ENCODE peak calls at places on chromosomes 4 and X, in six cellular contexts. One of them, this sample, is unnamed.

GRCh38 chr4:1623390-1623789 is 60.7 kb downstream of the FAM53A start:
- DNase-seq in heart left ventricle: no peak
- DNase-seq in breast epithelium: no peak
- DNase-seq in A549: no peak
- DNase-seq in effector memory CD4-positive, alpha-beta T cell: no peak
- DNase-seq in AG09309: no peak
- DNase-seq in this sample: no peak

GRCh38 chrX:103941201-103941975 is 21.0 kb upstream of the TMSB15B start:
- DNase-seq in heart left ventricle: no peak
- DNase-seq in effector memory CD4-positive, alpha-beta T cell: no peak
- DNase-seq in AG09309: peak; percentile 4
- DNase-seq in breast epithelium: no peak
- DNase-seq in A549: peak; percentile 19
- DNase-seq in this sample: no peak

GRCh38 chrX:63128509-63128908 is 222.6 kb downstream of the SPIN4 start:
- DNase-seq in effector memory CD4-positive, alpha-beta T cell: no peak
- DNase-seq in AG09309: no peak
- DNase-seq in A549: no peak
- DNase-seq in heart left ventricle: no peak
- DNase-seq in breast epithelium: no peak
- DNase-seq in this sample: no peak

GRCh38 chr4:7364979-7365378 is 69.8 kb downstream of the PSAPL1 start:
- DNase-seq in A549: no peak
- DNase-seq in heart left ventricle: no peak
- DNase-seq in effector memory CD4-positive, alpha-beta T cell: no peak
- DNase-seq in breast epithelium: no peak
- DNase-seq in AG09309: no peak
- DNase-seq in this sample: no peak

GRCh38 chr4:184825394-184826314 is at the start of gene ACSL1:
- DNase-seq in breast epithelium: peak; percentile 70
- DNase-seq in effector memory CD4-positive, alpha-beta T cell: peak; percentile 71
- DNase-seq in heart left ventricle: peak; percentile 92
- DNase-seq in A549: peak; percentile 41
- DNase-seq in AG09309: no peak
- DNase-seq in this sample: peak; percentile 87

GRCh38 chr4:7771056-7771455 is 168.6 kb downstream of the AFAP1 start:
- DNase-seq in AG09309: no peak
- DNase-seq in effector memory CD4-positive, alpha-beta T cell: no peak
- DNase-seq in A549: no peak
- DNase-seq in breast epithelium: no peak
- DNase-seq in heart left ventricle: no peak
- DNase-seq in this sample: no peak

GRCh38 chr4:124641715-124642380 is 70.7 kb downstream of the ANKRD50 start:
- DNase-seq in A549: peak; percentile 2
- DNase-seq in AG09309: peak; percentile 47
- DNase-seq in heart left ventricle: no peak
- DNase-seq in breast epithelium: no peak
- DNase-seq in effector memory CD4-positive, alpha-beta T cell: no peak
- DNase-seq in this sample: no peak

GRCh38 chrX:64151911-64152310 is 53.6 kb downstream of the AMER1 start:
- DNase-seq in heart left ventricle: no peak
- DNase-seq in A549: no peak
- DNase-seq in breast epithelium: no peak
- DNase-seq in AG09309: no peak
- DNase-seq in effector memory CD4-positive, alpha-beta T cell: no peak
- DNase-seq in this sample: no peak

GRCh38 chr4:7522452-7522851 is 87.7 kb upstream of the PSAPL1 start:
- DNase-seq in AG09309: no peak
- DNase-seq in effector memory CD4-positive, alpha-beta T cell: no peak
- DNase-seq in breast epithelium: no peak
- DNase-seq in heart left ventricle: no peak
- DNase-seq in A549: no peak
- DNase-seq in this sample: no peak

GRCh38 chr4:179843370-179843769 is 2399.8 kb upstream of the TENM3 start:
- DNase-seq in breast epithelium: no peak
- DNase-seq in effector memory CD4-positive, alpha-beta T cell: no peak
- DNase-seq in A549: no peak
- DNase-seq in AG09309: no peak
- DNase-seq in heart left ventricle: no peak
- DNase-seq in this sample: no peak

GRCh38 chrX:70219938-70220764 is 14.3 kb upstream of the AWAT1 start:
- DNase-seq in breast epithelium: peak; percentile 52
- DNase-seq in AG09309: no peak
- DNase-seq in effector memory CD4-positive, alpha-beta T cell: no peak
- DNase-seq in heart left ventricle: no peak
- DNase-seq in A549: peak; percentile 64
- DNase-seq in this sample: no peak

GRCh38 chr4:56048621-56049427 is 100.1 kb downstream of the CEP135 start:
- DNase-seq in heart left ventricle: peak; percentile 25
- DNase-seq in AG09309: peak; percentile 1
- DNase-seq in A549: peak; percentile 27
- DNase-seq in effector memory CD4-positive, alpha-beta T cell: peak; percentile 1
- DNase-seq in breast epithelium: no peak
- DNase-seq in this sample: no peak

GRCh38 chrX:142616636-142617035 is 409.1 kb upstream of the SPANXN4 start:
- DNase-seq in breast epithelium: no peak
- DNase-seq in effector memory CD4-positive, alpha-beta T cell: no peak
- DNase-seq in heart left ventricle: no peak
- DNase-seq in A549: no peak
- DNase-seq in AG09309: no peak
- DNase-seq in this sample: no peak

GRCh38 chrX:102044496-102044895 is 81.0 kb upstream of the TCEAL2 start:
- DNase-seq in effector memory CD4-positive, alpha-beta T cell: no peak
- DNase-seq in breast epithelium: no peak
- DNase-seq in heart left ventricle: no peak
- DNase-seq in A549: no peak
- DNase-seq in AG09309: no peak
- DNase-seq in this sample: no peak

GRCh38 chr4:182975806-182976205 is 58.6 kb upstream of the DCTD start:
- DNase-seq in A549: peak; percentile 30
- DNase-seq in heart left ventricle: no peak
- DNase-seq in AG09309: peak; percentile 67
- DNase-seq in breast epithelium: no peak
- DNase-seq in effector memory CD4-positive, alpha-beta T cell: no peak
- DNase-seq in this sample: no peak

GRCh38 chr4:7204656-7205387 is 12.5 kb downstream of the SORCS2 start:
- DNase-seq in A549: no peak
- DNase-seq in heart left ventricle: no peak
- DNase-seq in breast epithelium: no peak
- DNase-seq in effector memory CD4-positive, alpha-beta T cell: no peak
- DNase-seq in AG09309: no peak
- DNase-seq in this sample: no peak

DNA sequence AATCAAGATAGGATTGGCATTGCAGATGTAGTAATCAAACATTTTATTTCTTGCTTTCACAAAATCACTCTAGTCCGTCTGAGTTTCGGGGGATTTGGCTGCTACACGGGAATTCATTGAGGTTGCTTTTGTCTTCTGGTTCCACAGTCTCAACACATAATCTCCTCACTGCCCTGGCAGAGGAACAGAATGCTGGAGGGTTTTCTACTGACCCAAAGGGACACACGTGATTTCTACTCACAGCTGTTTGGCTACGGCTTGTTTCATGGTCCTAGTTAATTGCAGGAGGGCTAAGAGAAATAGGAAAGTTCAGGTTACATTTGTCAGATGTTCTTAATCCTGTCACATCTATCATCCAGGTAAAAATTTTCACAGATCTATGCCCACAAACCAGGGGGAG is 1811.6 kb downstream of the ARAP2 start:
- DNase-seq in breast epithelium: no peak
- DNase-seq in AG09309: no peak
- DNase-seq in effector memory CD4-positive, alpha-beta T cell: no peak
- DNase-seq in A549: no peak
- DNase-seq in heart left ventricle: no peak
- DNase-seq in this sample: no peak
- H3K4me3 ChIP-seq in breast epithelium: no peak overlapping the region
- H3K4me3 ChIP-seq in AG09309: no peak overlapping the region
- H3K4me3 ChIP-seq in effector memory CD4-positive, alpha-beta T cell: no peak overlapping the region
- H3K4me3 ChIP-seq in A549: no peak overlapping the region
- H3K4me3 ChIP-seq in heart left ventricle: no peak overlapping the region
- H3K4me3 ChIP-seq in this sample: no peak overlapping the region

GRCh38 chrX:108396986-108397385 is 41.2 kb downstream of the COL4A6 start:
- DNase-seq in effector memory CD4-positive, alpha-beta T cell: no peak
- DNase-seq in breast epithelium: no peak
- DNase-seq in heart left ventricle: no peak
- DNase-seq in AG09309: no peak
- DNase-seq in A549: no peak
- DNase-seq in this sample: no peak
- H3K4me3 ChIP-seq in effector memory CD4-positive, alpha-beta T cell: no peak overlapping the region
- H3K4me3 ChIP-seq in breast epithelium: no peak overlapping the region
- H3K4me3 ChIP-seq in heart left ventricle: no peak overlapping the region
- H3K4me3 ChIP-seq in AG09309: no peak overlapping the region
- H3K4me3 ChIP-seq in A549: no peak overlapping the region
- H3K4me3 ChIP-seq in this sample: no peak overlapping the region

DNA sequence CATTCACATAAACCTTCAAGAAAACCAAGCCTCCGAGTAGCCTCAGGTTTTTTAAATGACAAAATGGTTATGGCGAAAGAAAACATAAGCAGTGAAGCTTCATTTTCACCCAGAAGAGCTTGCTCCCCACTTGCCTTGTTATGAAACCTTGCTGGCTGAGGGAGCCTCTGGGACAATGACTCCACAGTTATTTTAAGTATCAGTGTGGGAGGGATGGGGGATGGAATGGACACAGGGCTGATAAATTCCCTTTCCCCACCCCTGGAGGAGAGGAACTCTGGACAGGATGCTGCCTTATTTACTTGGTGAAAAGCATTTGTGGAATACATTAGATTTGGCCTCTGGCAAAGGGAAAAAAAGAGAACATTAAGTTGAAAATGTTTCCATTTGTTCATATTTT is 220.7 kb upstream of the CNKSR2 start:
- DNase-seq in breast epithelium: no peak
- DNase-seq in effector memory CD4-positive, alpha-beta T cell: no peak
- DNase-seq in A549: no peak
- DNase-seq in AG09309: no peak
- DNase-seq in heart left ventricle: peak; percentile 30
- DNase-seq in this sample: no peak
- H3K4me3 ChIP-seq in breast epithelium: no peak overlapping the region
- H3K4me3 ChIP-seq in effector memory CD4-positive, alpha-beta T cell: no peak overlapping the region
- H3K4me3 ChIP-seq in A549: no peak overlapping the region
- H3K4me3 ChIP-seq in AG09309: no peak overlapping the region
- H3K4me3 ChIP-seq in heart left ventricle: no peak overlapping the region
- H3K4me3 ChIP-seq in this sample: no peak overlapping the region

DNA sequence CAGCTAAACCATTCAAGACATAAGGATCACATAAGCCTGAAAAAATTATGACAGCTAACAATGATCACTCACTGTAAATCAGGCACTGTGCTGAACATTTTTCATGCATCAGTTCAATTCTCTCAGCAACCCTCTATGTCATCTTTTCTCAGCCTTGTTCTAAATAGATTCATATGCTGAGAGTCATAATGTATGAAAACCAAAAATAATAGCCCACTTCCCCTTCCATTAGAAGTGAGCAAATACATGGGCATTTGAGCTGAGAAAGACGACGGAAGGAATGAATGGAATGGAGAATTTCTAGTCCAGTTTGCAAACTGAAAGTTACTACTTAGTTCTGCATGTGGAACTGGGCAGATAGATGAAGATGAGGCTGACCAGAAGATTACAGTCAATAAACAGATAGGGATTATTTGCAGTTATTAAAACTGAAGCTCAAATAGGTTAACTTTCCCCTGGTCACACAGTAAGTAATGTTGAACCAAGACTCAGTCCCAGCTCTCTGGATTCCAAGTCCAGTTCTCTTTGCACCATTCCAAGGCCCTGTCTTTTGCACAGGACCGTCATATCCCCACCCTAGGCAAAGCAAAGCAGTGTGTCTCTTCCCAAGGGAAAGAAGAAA is 1.6 kb upstream of the SH3RF1 start:
- DNase-seq in effector memory CD4-positive, alpha-beta T cell: no peak
- DNase-seq in breast epithelium: no peak
- DNase-seq in A549: no peak
- DNase-seq in heart left ventricle: no peak
- DNase-seq in AG09309: peak; percentile 67
- DNase-seq in this sample: no peak
- H3K4me3 ChIP-seq in effector memory CD4-positive, alpha-beta T cell: no peak overlapping the region
- H3K4me3 ChIP-seq in breast epithelium: no peak overlapping the region
- H3K4me3 ChIP-seq in A549: no peak overlapping the region
- H3K4me3 ChIP-seq in heart left ventricle: no peak overlapping the region
- H3K4me3 ChIP-seq in AG09309: no peak overlapping the region
- H3K4me3 ChIP-seq in this sample: no peak overlapping the region

GRCh38 chrX:155266446-155266845 is 2.2 kb upstream of the RAB39B start:
- DNase-seq in effector memory CD4-positive, alpha-beta T cell: no peak
- DNase-seq in heart left ventricle: no peak
- DNase-seq in A549: no peak
- DNase-seq in AG09309: no peak
- DNase-seq in breast epithelium: no peak
- DNase-seq in this sample: no peak

GRCh38 chrX:155259752-155260151 is 4.5 kb downstream of the RAB39B start:
- DNase-seq in AG09309: no peak
- DNase-seq in effector memory CD4-positive, alpha-beta T cell: no peak
- DNase-seq in A549: no peak
- DNase-seq in breast epithelium: no peak
- DNase-seq in heart left ventricle: no peak
- DNase-seq in this sample: no peak

GRCh38 chrX:155262970-155263754 is 1.1 kb downstream of the RAB39B start:
- DNase-seq in effector memory CD4-positive, alpha-beta T cell: no peak
- DNase-seq in heart left ventricle: no peak
- DNase-seq in breast epithelium: no peak
- DNase-seq in AG09309: no peak
- DNase-seq in A549: no peak
- DNase-seq in this sample: no peak

DNA sequence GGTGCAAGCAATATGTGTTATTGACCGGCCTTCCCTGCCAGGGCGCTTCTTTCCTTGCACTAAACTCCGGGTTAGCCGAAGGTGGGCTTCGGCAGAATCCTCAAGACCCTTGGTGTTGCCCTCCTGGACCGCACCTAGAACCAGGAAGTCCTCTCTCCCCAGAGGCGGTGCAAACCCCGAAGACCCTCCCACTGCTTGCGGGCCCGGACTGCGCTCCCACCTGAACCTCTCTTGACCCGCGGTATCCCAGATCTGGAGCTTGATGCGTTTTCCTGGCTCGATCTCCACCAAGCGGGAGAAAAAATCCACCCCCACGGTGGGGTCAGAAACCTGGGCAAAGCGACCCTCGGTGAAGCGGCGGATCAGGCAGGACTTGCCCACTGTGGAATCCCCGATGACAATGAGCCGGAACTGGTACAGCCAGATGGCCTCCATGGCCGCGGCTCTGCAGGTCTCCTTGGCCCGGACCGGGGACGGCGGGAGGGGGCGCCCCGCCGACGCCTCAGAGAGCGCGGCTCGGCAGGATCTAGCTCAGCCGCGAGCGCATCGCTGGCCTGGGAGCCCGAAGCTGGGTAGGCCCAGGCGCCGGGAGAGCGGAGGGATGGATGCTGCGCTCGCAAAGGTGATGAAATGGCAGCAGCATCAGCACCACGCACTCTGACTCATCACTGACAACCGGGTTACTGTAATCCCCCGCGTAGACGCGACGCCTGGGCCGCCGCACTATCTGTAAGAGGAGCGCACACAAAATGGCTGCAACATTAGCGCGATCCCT is at the start of gene RAB39B:
- DNase-seq in breast epithelium: no peak
- DNase-seq in effector memory CD4-positive, alpha-beta T cell: peak; percentile 49
- DNase-seq in AG09309: peak; percentile 3
- DNase-seq in heart left ventricle: peak; percentile 64
- DNase-seq in A549: peak; percentile 51
- DNase-seq in this sample: no peak
- H3K4me3 ChIP-seq in breast epithelium: no peak within 1 kb of the TSS
- H3K4me3 ChIP-seq in effector memory CD4-positive, alpha-beta T cell: peak within 1 kb of the TSS; percentile 63
- H3K4me3 ChIP-seq in AG09309: peak within 1 kb of the TSS; percentile 56
- H3K4me3 ChIP-seq in heart left ventricle: no peak within 1 kb of the TSS
- H3K4me3 ChIP-seq in A549: peak within 1 kb of the TSS; percentile 55
- H3K4me3 ChIP-seq in this sample: peak within 1 kb of the TSS; percentile 37

This sample was measured in suprapubic skin.